ENCODE peak calls at places on chromosomes 5 and 9, in nine cellular contexts. Y is stimulated activated CD4-positive, alpha-beta T cell treated with anti-CD3 and anti-CD28 coated beads, Interleukin-1b, Interleukin-23, amount 100 ng/mL, for 1 hour; Z is activated effector memory CD4-positive, alpha-beta T cell treated with Interleukin-2 at 50 U/mL for 16 hours; O is posterior vena cava; G is AG04450; J is RPMI7951; W is kidney glomerular epithelial cell; F is EL; M is GM03348. A is an unnamed sample.

GRCh38 chr5:146560205-146560812 is 44.3 kb upstream of the GPR151 start:
- DNase-seq in M (peak; percentile 37), J (peak; percentile 1), W (peak; percentile 70), Z (no peak), G (no peak), O (no peak), F (peak; percentile 89), Y (no peak), A (no peak)

GRCh38 chr5:120091376-120091948 is 372.6 kb upstream of the PRR16 start:
- DNase-seq in F (no peak), M (no peak), O (no peak), Y (no peak), J (no peak), G (no peak), Z (no peak), W (no peak), A (no peak)

GRCh38 chr9:79023134-79023577 is 548.6 kb upstream of the TLE4 start:
- DNase-seq in Z (no peak), W (peak; percentile 97), G (peak; percentile 77), O (no peak), Y (no peak), F (peak; percentile 96), M (peak; percentile 78), J (peak; percentile 90), A (no peak)

GRCh38 chr5:82018462-82018861 is 46.6 kb downstream of the ATG10 start:
- DNase-seq in F (no peak), G (no peak), M (no peak), Y (no peak), Z (no peak), O (no peak), J (peak; percentile 22), W (no peak), A (no peak)

GRCh38 chr5:34484591-34485228 is 171.4 kb upstream of the RAI14 start:
- DNase-seq in Y (no peak), M (no peak), F (peak; percentile 41), J (no peak), G (no peak), W (no peak), Z (no peak), O (no peak), A (no peak)

GRCh38 chr9:128208386-128208785 is 5.2 kb downstream of the DNM1 start:
- DNase-seq in F (no peak), W (no peak), G (no peak), M (no peak), J (no peak), Z (no peak), Y (no peak), O (peak; percentile 59), A (no peak)

GRCh38 chr9:138119202-138120027 is 241.8 kb downstream of the CACNA1B start:
- DNase-seq in O (peak; percentile 79), M (no peak), Z (no peak), W (no peak), Y (no peak), J (no peak), G (no peak), F (no peak), A (peak; percentile 57)

GRCh38 chr5:73451218-73452130 is 2.9 kb upstream of the FOXD1 start:
- DNase-seq in Y (peak; percentile 46), O (peak; percentile 93), G (no peak), Z (peak; percentile 52), M (peak; percentile 90), F (peak; percentile 70), W (peak; percentile 40), J (peak; percentile 52), A (no peak)

GRCh38 chr9:84677080-84677479 is 7.6 kb downstream of the NTRK2 start:
- DNase-seq in J (no peak), M (no peak), O (no peak), W (no peak), F (no peak), Z (no peak), Y (no peak), G (no peak), A (no peak)